ENCODE peak calls at places on chromosome 11, in six cellular contexts. One of them, this sample, is unnamed.

GRCh38 chr11:70244698-70245097 is 25.8 kb upstream of the PPFIA1 start:
- DNase-seq in IMR-90: peak
- DNase-seq in A549: peak
- DNase-seq in fibroblast of the aortic adventitia: peak
- DNase-seq in lower lobe of right lung: no peak
- DNase-seq in lung: no peak
- DNase-seq in this sample: no peak

GRCh38 chr11:133983660-133984316 is 27.0 kb upstream of the IGSF9B start:
- DNase-seq in IMR-90: no peak
- DNase-seq in A549: no peak
- DNase-seq in fibroblast of the aortic adventitia: no peak
- DNase-seq in lower lobe of right lung: no peak
- DNase-seq in lung: no peak
- DNase-seq in this sample: no peak

GRCh38 chr11:31786996-31787685 is 24.0 kb downstream of the PAX6 start:
- DNase-seq in IMR-90: no peak
- DNase-seq in A549: no peak
- DNase-seq in fibroblast of the aortic adventitia: no peak
- DNase-seq in lower lobe of right lung: no peak
- DNase-seq in lung: no peak
- DNase-seq in this sample: no peak

GRCh38 chr11:35014352-35014751 is 97.9 kb downstream of the PDHX start:
- DNase-seq in IMR-90: peak
- DNase-seq in A549: no peak
- DNase-seq in fibroblast of the aortic adventitia: peak
- DNase-seq in lower lobe of right lung: no peak
- DNase-seq in lung: no peak
- DNase-seq in this sample: no peak

GRCh38 chr11:13258855-13259254 is 18.7 kb upstream of the BMAL1 start:
- DNase-seq in IMR-90: no peak
- DNase-seq in A549: no peak
- DNase-seq in fibroblast of the aortic adventitia: no peak
- DNase-seq in lower lobe of right lung: no peak
- DNase-seq in lung: no peak
- DNase-seq in this sample: no peak

GRCh38 chr11:2538951-2539735 is 94.3 kb downstream of the KCNQ1 start:
- DNase-seq in IMR-90: no peak
- DNase-seq in A549: no peak
- DNase-seq in fibroblast of the aortic adventitia: no peak
- DNase-seq in lower lobe of right lung: peak
- DNase-seq in lung: no peak
- DNase-seq in this sample: no peak

GRCh38 chr11:126862664-126863247 is 137.8 kb downstream of the KIRREL3 start:
- DNase-seq in IMR-90: no peak
- DNase-seq in A549: no peak
- DNase-seq in fibroblast of the aortic adventitia: no peak
- DNase-seq in lower lobe of right lung: no peak
- DNase-seq in lung: no peak
- DNase-seq in this sample: no peak

GRCh38 chr11:130849215-130849568 is 67.1 kb downstream of the SNX19 start:
- DNase-seq in IMR-90: peak
- DNase-seq in A549: no peak
- DNase-seq in fibroblast of the aortic adventitia: peak
- DNase-seq in lower lobe of right lung: no peak
- DNase-seq in lung: no peak
- DNase-seq in this sample: no peak

GRCh38 chr11:69640260-69640994 is 529 bp upstream of the CCND1 start:
- DNase-seq in IMR-90: no peak
- DNase-seq in A549: peak
- DNase-seq in fibroblast of the aortic adventitia: peak
- DNase-seq in lower lobe of right lung: no peak
- DNase-seq in lung: no peak
- DNase-seq in this sample: no peak

GRCh38 chr11:103543456-103543855 is 434.2 kb downstream of the DYNC2H1 start:
- DNase-seq in IMR-90: no peak
- DNase-seq in A549: no peak
- DNase-seq in fibroblast of the aortic adventitia: no peak
- DNase-seq in lower lobe of right lung: no peak
- DNase-seq in lung: no peak
- DNase-seq in this sample: no peak

GRCh38 chr11:20388096-20389055 is 860 bp downstream of the PRMT3 start:
- DNase-seq in IMR-90: no peak
- DNase-seq in A549: no peak
- DNase-seq in fibroblast of the aortic adventitia: peak
- DNase-seq in lower lobe of right lung: no peak
- DNase-seq in lung: no peak
- DNase-seq in this sample: peak

GRCh38 chr11:20387262-20388095 is at the start of gene PRMT3:
- DNase-seq in IMR-90: peak
- DNase-seq in A549: peak
- DNase-seq in fibroblast of the aortic adventitia: peak
- DNase-seq in lower lobe of right lung: peak
- DNase-seq in lung: peak
- DNase-seq in this sample: peak
- TF ChIP-seq CTCF in IMR-90: no peak
- TF ChIP-seq CTCF in A549: peak
- TF ChIP-seq CTCF in fibroblast of the aortic adventitia: no peak
- TF ChIP-seq CTCF in lower lobe of right lung: peak
- TF ChIP-seq CTCF in lung: no peak
- TF ChIP-seq CTCF in this sample: peak

GRCh38 chr11:61787928-61788491 is 4.4 kb downstream of the TMEM258 start:
- DNase-seq in IMR-90: peak
- DNase-seq in A549: peak
- DNase-seq in fibroblast of the aortic adventitia: peak
- DNase-seq in lower lobe of right lung: no peak
- DNase-seq in lung: no peak
- DNase-seq in this sample: peak
- TF ChIP-seq CTCF in IMR-90: peak
- TF ChIP-seq CTCF in A549: peak
- TF ChIP-seq CTCF in fibroblast of the aortic adventitia: peak
- TF ChIP-seq CTCF in lower lobe of right lung: peak
- TF ChIP-seq CTCF in lung: no peak
- TF ChIP-seq CTCF in this sample: peak

DNA sequence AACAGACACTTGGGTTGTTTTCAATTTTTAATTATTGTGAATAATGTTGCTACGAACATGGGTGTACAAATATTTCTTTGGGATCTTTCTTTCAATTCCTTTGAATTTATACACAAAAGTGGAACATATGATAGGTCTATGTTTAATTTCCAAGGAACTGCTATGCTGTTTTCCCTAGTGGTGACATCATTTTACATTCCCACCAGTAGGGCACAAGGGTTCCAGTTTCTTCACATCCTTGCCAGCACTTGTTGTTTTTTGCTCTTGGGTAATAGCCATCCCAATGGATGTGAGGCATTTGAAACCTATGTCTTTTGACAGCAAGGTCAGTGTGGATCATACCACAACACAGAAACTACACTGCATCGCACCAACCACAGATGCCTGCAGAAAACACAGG is 41.8 kb upstream of the SCN3B start:
- DNase-seq in IMR-90: no peak
- DNase-seq in A549: no peak
- DNase-seq in fibroblast of the aortic adventitia: no peak
- DNase-seq in lower lobe of right lung: no peak
- DNase-seq in lung: no peak
- DNase-seq in this sample: no peak
- TF ChIP-seq CTCF in IMR-90: peak
- TF ChIP-seq CTCF in A549: no peak
- TF ChIP-seq CTCF in fibroblast of the aortic adventitia: no peak
- TF ChIP-seq CTCF in lower lobe of right lung: no peak
- TF ChIP-seq CTCF in lung: no peak
- TF ChIP-seq CTCF in this sample: no peak

DNA sequence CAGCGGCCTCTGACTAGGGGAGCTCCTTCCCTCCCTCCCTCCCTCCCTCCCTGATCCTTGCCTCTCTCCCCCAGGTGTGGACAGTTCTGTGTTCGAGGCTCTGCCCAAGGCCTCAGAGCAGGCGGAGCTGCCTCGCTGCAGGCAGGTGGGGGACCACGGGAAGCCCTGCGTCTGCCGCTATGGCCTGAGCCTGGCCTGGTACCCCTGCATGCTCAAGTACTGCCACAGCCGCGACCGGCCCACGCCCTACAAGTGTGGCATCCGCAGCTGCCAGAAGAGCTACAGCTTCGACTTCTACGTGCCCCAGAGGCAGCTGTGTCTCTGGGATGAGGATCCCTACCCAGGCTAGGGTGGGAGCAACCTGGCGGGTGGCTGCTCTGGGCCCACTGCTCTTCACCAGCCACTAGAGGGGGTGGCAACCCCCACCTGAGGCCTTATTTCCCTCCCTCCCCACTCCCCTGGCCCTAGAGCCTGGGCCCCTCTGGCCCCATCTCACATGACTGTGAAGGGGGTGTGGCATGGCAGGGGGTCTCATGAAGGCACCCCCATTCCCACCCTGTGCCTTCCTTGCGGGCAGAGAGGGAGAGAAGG is 11.1 kb upstream of the POU2F3 start:
- DNase-seq in IMR-90: no peak
- DNase-seq in A549: no peak
- DNase-seq in fibroblast of the aortic adventitia: no peak
- DNase-seq in lower lobe of right lung: no peak
- DNase-seq in lung: no peak
- DNase-seq in this sample: no peak
- TF ChIP-seq CTCF in IMR-90: peak
- TF ChIP-seq CTCF in A549: no peak
- TF ChIP-seq CTCF in fibroblast of the aortic adventitia: peak
- TF ChIP-seq CTCF in lower lobe of right lung: no peak
- TF ChIP-seq CTCF in lung: no peak
- TF ChIP-seq CTCF in this sample: no peak

DNA sequence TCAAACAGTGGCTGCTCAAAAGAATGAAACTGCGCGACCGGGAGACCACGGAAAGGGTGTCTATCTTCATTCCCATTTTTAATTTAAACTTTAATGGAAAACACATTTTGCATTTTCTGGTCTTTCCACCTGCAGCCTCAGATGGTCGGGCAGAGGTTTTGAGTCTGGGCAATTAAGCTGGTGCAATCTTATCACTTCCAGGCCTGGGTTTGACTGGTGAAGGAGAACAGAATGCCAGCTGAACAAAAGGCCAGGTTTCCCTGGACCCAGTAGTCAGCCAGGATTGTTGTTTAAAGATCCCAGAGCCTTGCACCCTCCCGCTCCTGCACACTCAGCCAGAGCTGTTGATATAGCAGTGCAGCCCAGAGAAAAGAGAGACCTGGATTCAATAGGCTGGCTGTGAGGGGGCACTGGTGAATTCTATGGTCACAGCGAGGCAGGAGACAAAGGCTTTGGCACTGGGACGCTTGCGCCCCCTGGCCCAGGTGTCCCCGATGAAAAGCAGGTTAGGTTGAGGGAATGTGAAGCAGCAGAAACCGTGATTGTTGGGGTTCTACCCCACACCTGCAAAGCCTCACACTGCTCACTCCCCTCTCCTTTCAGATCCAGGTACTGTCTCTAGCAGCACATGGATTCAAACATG is 83.6 kb downstream of the FLI1 start:
- DNase-seq in IMR-90: no peak
- DNase-seq in A549: no peak
- DNase-seq in fibroblast of the aortic adventitia: no peak
- DNase-seq in lower lobe of right lung: no peak
- DNase-seq in lung: no peak
- DNase-seq in this sample: no peak
- TF ChIP-seq CTCF in IMR-90: no peak
- TF ChIP-seq CTCF in A549: no peak
- TF ChIP-seq CTCF in fibroblast of the aortic adventitia: no peak
- TF ChIP-seq CTCF in lower lobe of right lung: no peak
- TF ChIP-seq CTCF in lung: no peak
- TF ChIP-seq CTCF in this sample: no peak

DNA sequence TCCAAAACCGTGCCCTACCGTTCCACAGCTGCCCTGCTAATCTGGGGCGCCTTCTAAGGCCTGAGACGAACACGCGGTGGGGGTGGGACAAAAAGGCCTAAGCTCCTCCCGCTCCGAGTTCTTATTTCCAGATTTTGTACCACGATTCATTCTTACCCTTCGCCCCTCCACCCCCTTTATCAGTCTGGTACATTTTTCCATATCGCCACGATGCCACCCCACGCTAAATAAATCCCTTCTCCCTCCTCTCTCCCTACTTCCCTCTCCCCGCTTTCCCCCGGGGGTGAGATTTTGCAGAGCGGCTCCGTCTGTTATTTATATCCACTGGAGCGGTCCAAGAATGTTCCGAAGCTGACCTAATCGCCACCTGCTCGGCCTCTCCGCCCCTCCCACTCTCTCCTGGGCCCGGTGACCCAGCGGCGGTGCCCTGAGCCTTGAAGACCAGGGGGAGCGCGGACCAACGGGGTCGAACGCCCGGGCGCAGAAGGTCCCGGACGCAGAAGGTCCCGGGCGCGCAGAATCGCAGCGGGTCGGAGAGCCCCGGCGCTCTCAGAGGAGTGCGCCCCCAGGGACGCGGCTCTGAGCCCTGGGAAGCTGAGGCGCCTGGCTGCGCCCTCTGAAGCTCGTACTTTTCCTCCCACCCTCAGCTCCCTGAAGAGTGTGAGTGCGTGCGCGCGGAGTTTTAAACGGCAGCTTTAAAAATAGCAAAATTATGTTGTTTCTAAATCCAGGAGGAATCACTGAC is 875 bp upstream of the PACSIN3 start:
- DNase-seq in IMR-90: peak
- DNase-seq in A549: peak
- DNase-seq in fibroblast of the aortic adventitia: peak
- DNase-seq in lower lobe of right lung: peak
- DNase-seq in lung: no peak
- DNase-seq in this sample: peak
- TF ChIP-seq CTCF in IMR-90: no peak
- TF ChIP-seq CTCF in A549: no peak
- TF ChIP-seq CTCF in fibroblast of the aortic adventitia: no peak
- TF ChIP-seq CTCF in lower lobe of right lung: no peak
- TF ChIP-seq CTCF in lung: no peak
- TF ChIP-seq CTCF in this sample: no peak

DNA sequence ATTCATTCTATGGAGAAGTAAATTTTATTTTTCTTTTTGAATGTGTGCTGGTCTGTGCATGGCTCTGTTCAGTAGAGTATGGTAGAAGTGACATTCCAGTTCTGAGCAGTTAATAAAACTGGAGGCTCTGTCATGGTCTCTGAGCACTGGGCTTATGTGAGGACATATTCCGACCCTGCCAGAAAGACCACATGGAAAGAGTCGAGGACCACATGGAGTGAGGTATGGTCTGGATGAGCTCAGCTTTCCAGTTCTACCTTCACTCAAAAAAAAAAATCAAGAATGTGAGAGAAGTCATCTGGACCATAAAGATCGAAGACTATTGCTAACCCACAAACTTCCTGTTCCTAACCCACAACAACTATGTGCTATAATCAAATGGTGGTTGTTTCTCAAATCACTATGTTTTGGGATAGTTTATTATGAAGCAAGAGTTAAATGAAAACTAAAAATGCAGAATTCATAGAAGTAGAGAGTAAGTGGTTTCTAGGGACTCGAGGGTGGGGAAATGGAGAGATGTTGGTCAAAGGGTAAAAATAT is 534.2 kb upstream of the ANO5 start:
- DNase-seq in IMR-90: no peak
- DNase-seq in A549: no peak
- DNase-seq in fibroblast of the aortic adventitia: no peak
- DNase-seq in lower lobe of right lung: no peak
- DNase-seq in lung: no peak
- DNase-seq in this sample: no peak
- TF ChIP-seq CTCF in IMR-90: no peak
- TF ChIP-seq CTCF in A549: no peak
- TF ChIP-seq CTCF in fibroblast of the aortic adventitia: no peak
- TF ChIP-seq CTCF in lower lobe of right lung: no peak
- TF ChIP-seq CTCF in lung: no peak
- TF ChIP-seq CTCF in this sample: no peak

GRCh38 chr11:110447897-110448522 is 18.3 kb downstream of the FDX1 start:
- DNase-seq in IMR-90: no peak
- DNase-seq in A549: no peak
- DNase-seq in fibroblast of the aortic adventitia: peak
- DNase-seq in lower lobe of right lung: no peak
- DNase-seq in lung: no peak
- DNase-seq in this sample: no peak
- TF ChIP-seq CTCF in IMR-90: peak
- TF ChIP-seq CTCF in A549: peak
- TF ChIP-seq CTCF in fibroblast of the aortic adventitia: peak
- TF ChIP-seq CTCF in lower lobe of right lung: peak
- TF ChIP-seq CTCF in lung: peak
- TF ChIP-seq CTCF in this sample: peak

GRCh38 chr11:66421492-66422205 is 814 bp downstream of the NPAS4 start:
- DNase-seq in IMR-90: peak
- DNase-seq in A549: peak
- DNase-seq in fibroblast of the aortic adventitia: peak
- DNase-seq in lower lobe of right lung: peak
- DNase-seq in lung: peak
- DNase-seq in this sample: peak
- TF ChIP-seq CTCF in IMR-90: no peak
- TF ChIP-seq CTCF in A549: no peak
- TF ChIP-seq CTCF in fibroblast of the aortic adventitia: no peak
- TF ChIP-seq CTCF in lower lobe of right lung: no peak
- TF ChIP-seq CTCF in lung: no peak
- TF ChIP-seq CTCF in this sample: no peak